ENCODE peak calls at places on chromosomes 7 and 10, in eight cellular contexts. R is AG10803; G is CD8-positive, alpha-beta memory T cell; M is iPS DF 6.9; I is astrocyte of the spinal cord; U is A549; F is adrenal gland; W is CD4-positive, CD25-positive, alpha-beta regulatory T cell. T is an unnamed sample.

GRCh38 chr7:40866601-40867000 is 731.8 kb downstream of the SUGCT start:
- DNase-seq in F (no peak), R (peak), I (peak), G (no peak), W (no peak), U (peak), M (no peak), T (no peak)

GRCh38 chr7:134458806-134459698 is at the start of gene AKR1B1:
- DNase-seq in M (peak), U (peak), R (peak), I (peak), G (peak), F (peak), W (peak), T (peak)

GRCh38 chr7:29896685-29897411 is 90.5 kb downstream of the WIPF3 start:
- DNase-seq in W (no peak), R (no peak), M (no peak), U (no peak), F (no peak), G (no peak), I (no peak), T (no peak)

GRCh38 chr10:77319557-77319956 is 318.1 kb downstream of the KCNMA1 start:
- DNase-seq in I (peak), G (no peak), R (peak), M (no peak), F (no peak), W (no peak), U (no peak), T (no peak)

GRCh38 chr10:93488956-93489528 is 6.9 kb upstream of the MYOF start:
- DNase-seq in U (no peak), M (no peak), F (no peak), G (no peak), I (no peak), W (no peak), R (peak), T (no peak)

GRCh38 chr7:105934577-105935185 is 28.4 kb upstream of the CDHR3 start:
- DNase-seq in F (peak), G (peak), W (peak), R (peak), U (peak), M (peak), I (peak), T (no peak)

GRCh38 chr10:69639291-69640195 is 9.5 kb downstream of the FAM241B start:
- DNase-seq in W (peak), U (peak), R (peak), I (peak), G (peak), F (peak), M (peak), T (peak)

GRCh38 chr10:26380815-26381214 is 57.3 kb upstream of the APBB1IP start:
- DNase-seq in R (no peak), F (no peak), G (no peak), I (no peak), M (no peak), W (no peak), U (peak), T (no peak)

GRCh38 chr10:129642427-129642826 is 175.4 kb downstream of the MGMT start:
- DNase-seq in F (no peak), R (peak), U (peak), I (no peak), G (no peak), W (no peak), M (no peak), T (no peak)

GRCh38 chr10:63758080-63758479 is 236.9 kb downstream of the REEP3 start:
- DNase-seq in U (no peak), W (no peak), G (no peak), F (no peak), M (no peak), R (peak), I (peak), T (no peak)

GRCh38 chr7:150992833-150993302 is 2.1 kb downstream of the NOS3 start:
- DNase-seq in I (no peak), R (no peak), M (peak), W (peak), F (no peak), G (no peak), U (peak), T (no peak)

GRCh38 chr7:22726849-22727792 is at the start of gene IL6:
- DNase-seq in I (peak), W (peak), G (peak), M (no peak), R (peak), F (peak), U (peak), T (no peak)

GRCh38 chr10:117253908-117254307 is 13.0 kb downstream of the SLC18A2 start:
- DNase-seq in R (no peak), I (no peak), F (no peak), G (no peak), M (no peak), W (no peak), U (no peak), T (no peak)

GRCh38 chr10:60480865-60481563 is 91.3 kb upstream of the ANK3 start:
- DNase-seq in M (no peak), W (no peak), F (peak), U (peak), G (no peak), I (peak), R (peak), T (no peak)

GRCh38 chr10:86341361-86341811 is 25.2 kb downstream of the GRID1 start:
- DNase-seq in F (peak), W (no peak), M (no peak), I (no peak), G (no peak), R (peak), U (no peak), T (no peak)

GRCh38 chr7:30159698-30160143 is 24.9 kb downstream of the MTURN start:
- DNase-seq in I (peak), R (peak), U (peak), F (no peak), W (peak), G (no peak), M (no peak), T (no peak)

GRCh38 chr7:129435414-129435829 is 1.2 kb downstream of the STRIP2 start:
- DNase-seq in G (no peak), W (no peak), F (no peak), I (no peak), R (no peak), M (no peak), U (no peak), T (no peak)

GRCh38 chr10:91689731-91690168 is 56.9 kb upstream of the PPP1R3C start:
- DNase-seq in I (peak), M (no peak), G (no peak), U (no peak), R (peak), W (no peak), F (no peak), T (no peak)

GRCh38 chr10:2077231-2077630 is 339.9 kb upstream of the ADARB2 start:
- DNase-seq in U (no peak), W (no peak), R (no peak), M (no peak), G (no peak), F (no peak), I (no peak), T (no peak)

GRCh38 chr10:100403734-100404133 is 56.7 kb downstream of the SCD start:
- DNase-seq in M (no peak), R (no peak), G (no peak), F (no peak), I (no peak), U (no peak), W (no peak), T (no peak)

GRCh38 chr10:74947781-74948401 is 121.5 kb downstream of the KAT6B start:
- DNase-seq in W (no peak), F (no peak), R (no peak), G (no peak), M (no peak), U (no peak), I (no peak), T (no peak)

DNA sequence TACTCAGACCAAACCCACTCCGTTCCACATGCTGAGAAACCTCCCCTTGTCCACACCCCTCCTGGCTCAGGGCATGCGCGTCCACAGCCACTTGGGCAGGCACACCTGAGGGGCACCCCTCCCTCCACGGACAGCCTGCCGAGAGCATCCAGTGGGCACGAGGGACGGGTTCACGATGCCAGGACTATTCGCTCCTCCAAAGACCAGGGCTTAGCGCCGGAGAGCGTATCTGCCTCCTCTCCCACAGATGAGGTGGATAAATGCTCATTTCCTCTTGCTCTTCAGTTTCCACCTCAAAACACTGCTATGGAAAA is 204.4 kb downstream of the DNAJB6 start:
- DNase-seq in M (no peak), F (no peak), W (no peak), I (no peak), U (no peak), R (no peak), G (no peak), T (no peak)
- H3K4me3 ChIP-seq in M (no peak), F (no peak), W (no peak), I (no peak), U (no peak), R (no peak), G (no peak), T (no peak)

GRCh38 chr7:126686474-126686873 is 566.3 kb downstream of the GRM8 start:
- DNase-seq in R (no peak), I (no peak), U (no peak), G (no peak), W (no peak), M (no peak), F (no peak), T (no peak)

GRCh38 chr7:126689037-126689436 is 563.7 kb downstream of the GRM8 start:
- DNase-seq in I (peak), U (no peak), W (no peak), M (no peak), R (peak), F (no peak), G (no peak), T (no peak)

GRCh38 chr7:126685596-126685995 is 567.1 kb downstream of the GRM8 start:
- DNase-seq in G (no peak), M (no peak), R (no peak), I (no peak), W (no peak), U (no peak), F (no peak), T (no peak)

GRCh38 chr7:126682176-126682575 is 570.6 kb downstream of the GRM8 start:
- DNase-seq in M (no peak), F (no peak), W (no peak), G (no peak), U (no peak), R (no peak), I (no peak), T (no peak)

DNA sequence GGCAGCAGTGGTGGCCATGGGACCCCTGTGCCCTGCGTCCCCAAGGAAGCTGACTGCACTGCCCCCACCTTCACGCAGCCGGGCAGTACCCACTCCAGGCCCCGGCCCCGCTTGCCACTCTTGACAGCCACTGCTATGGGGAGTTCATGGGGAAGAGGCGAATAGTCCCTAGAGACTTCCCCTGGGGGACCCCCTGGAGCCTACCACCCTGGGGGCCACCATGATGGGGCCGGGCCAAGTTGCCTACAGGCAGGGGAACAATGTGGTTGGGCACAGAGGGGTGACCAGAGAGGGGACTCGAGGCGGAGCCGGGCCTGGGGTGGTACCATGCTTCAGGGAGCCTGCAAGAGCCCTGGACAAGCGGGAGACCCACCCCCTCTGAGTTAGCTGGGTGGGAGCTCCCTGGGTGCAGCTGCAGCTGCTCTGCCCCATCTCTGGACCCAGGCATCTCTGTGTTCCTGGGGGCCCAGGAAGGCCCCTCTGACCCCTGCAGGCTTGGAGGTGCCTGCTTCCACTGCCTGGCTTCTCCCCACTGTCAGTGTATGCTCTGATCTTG is 567.6 kb downstream of the GRM8 start:
- DNase-seq in G (no peak), W (no peak), R (no peak), F (no peak), I (no peak), U (no peak), M (no peak), T (no peak)
- H3K4me3 ChIP-seq in G (no peak), W (no peak), R (no peak), F (no peak), I (no peak), U (no peak), M (no peak), T (no peak)

GRCh38 chr10:104256335-104257080 is 1.8 kb downstream of the GSTO1 start:
- DNase-seq in G (no peak), M (no peak), F (no peak), W (no peak), I (peak), R (no peak), U (no peak), T (no peak)
- H3K4me3 ChIP-seq in G (peak), M (no peak), F (no peak), W (peak), I (peak), R (peak), U (peak), T (no peak)

GRCh38 chr10:13991353-13991752 is 339.4 kb downstream of the FRMD4A start:
- DNase-seq in R (no peak), F (no peak), U (no peak), I (no peak), G (no peak), W (no peak), M (no peak), T (no peak)

GRCh38 chr10:13993169-13993568 is 337.6 kb downstream of the FRMD4A start:
- DNase-seq in I (peak), M (no peak), R (peak), U (no peak), G (no peak), F (no peak), W (no peak), T (no peak)

GRCh38 chr10:13990918-13991317 is 339.8 kb downstream of the FRMD4A start:
- DNase-seq in G (no peak), U (no peak), I (peak), R (peak), M (no peak), F (no peak), W (no peak), T (no peak)

GRCh38 chr10:13989616-13990015 is 341.1 kb downstream of the FRMD4A start:
- DNase-seq in W (no peak), F (no peak), U (no peak), M (no peak), G (no peak), I (no peak), R (no peak), T (no peak)

DNA sequence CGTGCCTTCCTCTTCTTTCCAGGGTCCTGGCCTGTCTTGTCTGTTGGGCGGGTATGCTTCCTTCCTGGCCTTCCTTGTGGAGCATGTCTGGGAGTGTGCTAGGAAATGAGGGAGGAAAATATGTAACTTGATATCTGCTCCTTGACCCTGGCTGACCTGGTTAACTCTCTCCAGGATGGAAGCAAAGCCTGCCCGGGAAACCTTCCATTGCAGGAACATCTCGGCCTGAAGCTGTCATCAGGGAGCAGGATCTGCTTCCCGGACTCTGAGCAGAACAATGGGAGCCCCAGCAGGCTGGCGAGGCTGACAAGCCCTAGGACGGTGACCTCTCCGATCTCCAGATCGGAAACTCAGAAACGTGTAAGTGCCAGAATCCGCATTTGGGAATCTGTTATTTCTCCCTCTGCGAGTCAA is 340.3 kb downstream of the FRMD4A start:
- DNase-seq in I (no peak), W (no peak), M (no peak), U (no peak), G (no peak), R (peak), F (peak), T (no peak)
- H3K4me3 ChIP-seq in I (no peak), W (no peak), M (no peak), U (no peak), G (no peak), R (peak), F (no peak), T (no peak)

T was measured in GM12864.